ENCODE peak calls at places on chromosomes 16 and 17, in six cellular contexts. A is naive thymus-derived CD4-positive, alpha-beta T cell; P is GM13976; L is astrocyte of the spinal cord; V is upper lobe of right lung; G is heart left ventricle. T is an unnamed sample.

GRCh38 chr16:27920391-27920891 is 143.1 kb downstream of the GSG1L start:
- DNase-seq in A (no peak), P (no peak), L (no peak), V (no peak), G (no peak), T (no peak)

GRCh38 chr16:58661199-58661830 is 23.3 kb downstream of the SLC38A7 start:
- DNase-seq in A (no peak), P (peak), L (peak), V (no peak), G (peak), T (no peak)

GRCh38 chr16:12409700-12410099 is 394.0 kb downstream of the CPPED1 start:
- DNase-seq in A (no peak), P (no peak), L (no peak), V (no peak), G (no peak), T (no peak)

GRCh38 chr17:57682667-57683066 is 62.4 kb downstream of the CCDC182 start:
- DNase-seq in A (no peak), P (no peak), L (no peak), V (no peak), G (no peak), T (no peak)

GRCh38 chr17:27560668-27561067 is 70.3 kb upstream of the LGALS9 start:
- DNase-seq in A (no peak), P (no peak), L (no peak), V (no peak), G (peak), T (no peak)

GRCh38 chr17:50275279-50275678 is 1.0 kb downstream of the TMEM92 start:
- DNase-seq in A (no peak), P (no peak), L (no peak), V (no peak), G (no peak), T (no peak)

GRCh38 chr16:54121084-54121483 is 165.5 kb downstream of the IRX3 start:
- DNase-seq in A (no peak), P (no peak), L (no peak), V (no peak), G (no peak), T (no peak)

GRCh38 chr17:16286009-16286946 is 67.0 kb downstream of the CENPV start:
- DNase-seq in A (peak), P (peak), L (peak), V (peak), G (peak), T (peak)

GRCh38 chr17:40532520-40533253 is 31.3 kb upstream of the TNS4 start:
- DNase-seq in A (no peak), P (no peak), L (no peak), V (no peak), G (no peak), T (no peak)

GRCh38 chr16:48075398-48075797 is 80.4 kb downstream of the ABCC12 start:
- DNase-seq in A (no peak), P (no peak), L (peak), V (no peak), G (no peak), T (no peak)

GRCh38 chr17:49692751-49693150 is 14.9 kb upstream of the SPOP start:
- DNase-seq in A (no peak), P (no peak), L (no peak), V (no peak), G (no peak), T (no peak)

GRCh38 chr17:15501788-15502187 is 34.4 kb upstream of the CDRT4 start:
- DNase-seq in A (no peak), P (no peak), L (no peak), V (no peak), G (no peak), T (no peak)

GRCh38 chr17:50055055-50055425 is 870 bp upstream of the ITGA3 start:
- DNase-seq in A (peak), P (no peak), L (no peak), V (peak), G (no peak), T (peak)

GRCh38 chr16:68715471-68715870 is 21.6 kb upstream of the CDH1 start:
- DNase-seq in A (no peak), P (no peak), L (peak), V (no peak), G (no peak), T (no peak)

GRCh38 chr16:10871157-10871991 is 5.6 kb upstream of the CIITA start:
- DNase-seq in A (no peak), P (peak), L (peak), V (peak), G (peak), T (no peak)

GRCh38 chr16:78428193-78428592 is 328.7 kb downstream of the WWOX start:
- DNase-seq in A (no peak), P (no peak), L (no peak), V (no peak), G (no peak), T (no peak)

GRCh38 chr16:70511833-70512232 is 11.5 kb downstream of the COG4 start:
- DNase-seq in A (no peak), P (no peak), L (no peak), V (no peak), G (no peak), T (no peak)

GRCh38 chr17:4170639-4171280 is 27.8 kb downstream of the CYB5D2 start:
- DNase-seq in A (no peak), P (no peak), L (no peak), V (no peak), G (no peak), T (no peak)

GRCh38 chr16:89453662-89454321 is 36.6 kb downstream of the ANKRD11 start:
- DNase-seq in A (no peak), P (no peak), L (no peak), V (no peak), G (peak), T (no peak)

GRCh38 chr17:63859257-63859656 is 14.2 kb downstream of the CSH2 start:
- DNase-seq in A (no peak), P (no peak), L (no peak), V (no peak), G (no peak), T (no peak)

GRCh38 chr17:58338907-58339774 is 10.5 kb upstream of the TSPOAP1 start:
- DNase-seq in A (peak), P (peak), L (peak), V (peak), G (peak), T (peak)

GRCh38 chr16:65180986-65181710 is 59.3 kb upstream of the CDH11 start:
- DNase-seq in A (no peak), P (no peak), L (no peak), V (no peak), G (no peak), T (no peak)

GRCh38 chr16:71564377-71564967 is 12.4 kb downstream of the TAT start:
- DNase-seq in A (no peak), P (no peak), L (no peak), V (no peak), G (no peak), T (no peak)

GRCh38 chr16:66223176-66223780 is 143.2 kb upstream of the CDH5 start:
- DNase-seq in A (no peak), P (no peak), L (peak), V (no peak), G (peak), T (no peak)

GRCh38 chr17:59561042-59561441 is 4.4 kb upstream of the DHX40 start:
- DNase-seq in A (no peak), P (peak), L (no peak), V (no peak), G (no peak), T (no peak)

GRCh38 chr17:8799851-8800212 is 667 bp upstream of the MFSD6L start:
- DNase-seq in A (no peak), P (no peak), L (no peak), V (no peak), G (peak), T (no peak)

GRCh38 chr16:1960665-1961630 is 1.6 kb downstream of the NDUFB10 start:
- DNase-seq in A (no peak), P (no peak), L (peak), V (no peak), G (no peak), T (peak)

GRCh38 chr17:80222376-80223141 is 2.3 kb downstream of the SLC26A11 start:
- DNase-seq in A (no peak), P (no peak), L (no peak), V (no peak), G (no peak), T (no peak)

GRCh38 chr17:57940653-57941329 is 14.4 kb downstream of the CUEDC1 start:
- DNase-seq in A (no peak), P (no peak), L (no peak), V (no peak), G (peak), T (no peak)

GRCh38 chr16:88772871-88773811 is 11.9 kb downstream of the PIEZO1 start:
- DNase-seq in A (no peak), P (no peak), L (peak), V (no peak), G (peak), T (no peak)

T was measured in activated T-cell treated with anti-CD3 and anti-CD28 coated beads, Interleukin-2, amount 50 U/mL, for 1 hour.